ENCODE peak calls at places on chromosomes 13 and 19, in four cellular contexts. Q is activated T-helper 17 cell treated with anti-CD3 and anti-CD28 coated beads, Interleukin-2, amount 50 U/mL, for 72 hours; X is gastrocnemius medialis; M is activated T-cell treated with anti-CD3 and anti-CD28 coated beads, Interleukin-2, amount 50 U/mL, for 72 hours. S is an unnamed sample.

GRCh38 chr13:33787051-33787591 is 30.8 kb upstream of the RFC3 start:
- ATAC-seq in Q (peak), X (no peak), M (peak), S (no peak)

GRCh38 chr19:3115411-3115810 is 20.4 kb upstream of the GNA15 start:
- ATAC-seq in Q (no peak), X (no peak), M (no peak), S (no peak)

GRCh38 chr13:91739751-91740150 is 341.3 kb downstream of the GPC5 start:
- ATAC-seq in Q (no peak), X (no peak), M (no peak), S (no peak)

GRCh38 chr19:41796362-41796761 is at the start of gene CEACAM3:
- ATAC-seq in Q (no peak), X (no peak), M (no peak), S (no peak)

GRCh38 chr13:43094901-43095300 is 71.5 kb downstream of the DNAJC15 start:
- ATAC-seq in Q (peak), X (no peak), M (peak), S (no peak)

GRCh38 chr19:55319786-55320185 is 5.4 kb downstream of the TMEM150B start:
- ATAC-seq in Q (no peak), X (no peak), M (no peak), S (no peak)

GRCh38 chr13:59747529-59747928 is 416.2 kb downstream of the DIAPH3 start:
- ATAC-seq in Q (peak), X (no peak), M (no peak), S (no peak)

GRCh38 chr19:3932931-3933810 is at the start of gene NMRK2:
- ATAC-seq in Q (no peak), X (peak), M (peak), S (peak)

GRCh38 chr19:5099822-5100221 is 130.9 kb downstream of the KDM4B start:
- ATAC-seq in Q (no peak), X (no peak), M (no peak), S (no peak)

GRCh38 chr19:16369664-16370576 is 45.3 kb downstream of the KLF2 start:
- ATAC-seq in Q (no peak), X (no peak), M (no peak), S (no peak)

GRCh38 chr13:23651887-23652286 is 81.7 kb downstream of the TNFRSF19 start:
- ATAC-seq in Q (no peak), X (no peak), M (no peak), S (no peak)

GRCh38 chr13:42279080-42279479 is 7.1 kb downstream of the AKAP11 start:
- ATAC-seq in Q (peak), X (no peak), M (peak), S (no peak)

GRCh38 chr13:97768134-97768533 is 185.3 kb upstream of the IPO5 start:
- ATAC-seq in Q (no peak), X (no peak), M (no peak), S (no peak)

GRCh38 chr19:50203281-50204080 is at the start of gene MYH14:
- ATAC-seq in Q (no peak), X (peak), M (peak), S (peak)

GRCh38 chr13:114120486-114121430 is 11.7 kb downstream of the RASA3 start:
- ATAC-seq in Q (no peak), X (no peak), M (no peak), S (no peak)

GRCh38 chr13:95510950-95511349 is 41.6 kb upstream of the CLDN10 start:
- ATAC-seq in Q (no peak), X (no peak), M (no peak), S (no peak)

GRCh38 chr13:110254151-110254679 is 52.7 kb downstream of the COL4A1 start:
- ATAC-seq in Q (no peak), X (no peak), M (no peak), S (peak)

GRCh38 chr19:15433519-15434069 is 14.8 kb upstream of the AKAP8L start:
- ATAC-seq in Q (no peak), X (no peak), M (no peak), S (no peak)

GRCh38 chr13:21079761-21080730 is 18.7 kb upstream of the LATS2 start:
- ATAC-seq in Q (no peak), X (peak), M (no peak), S (peak)

GRCh38 chr19:16001481-16002312 is 52.9 kb downstream of the OR10H4 start:
- ATAC-seq in Q (peak), X (no peak), M (peak), S (peak)

GRCh38 chr13:35157143-35157755 is 215.2 kb downstream of the NBEA start:
- ATAC-seq in Q (peak), X (no peak), M (no peak), S (peak)

GRCh38 chr13:114334305-114335053 is 20.2 kb downstream of the CHAMP1 start:
- ATAC-seq in Q (no peak), X (no peak), M (no peak), S (no peak)

GRCh38 chr13:51733656-51734334 is 70.2 kb downstream of the DHRS12 start:
- ATAC-seq in Q (no peak), X (no peak), M (no peak), S (peak)

GRCh38 chr13:97539651-97540230 is 105.8 kb downstream of the RAP2A start:
- ATAC-seq in Q (peak), X (no peak), M (peak), S (no peak)

GRCh38 chr13:53545340-53545941 is 516.8 kb downstream of the OLFM4 start:
- ATAC-seq in Q (no peak), X (no peak), M (no peak), S (no peak)

GRCh38 chr13:105702441-105702840 is 833.0 kb downstream of the EFNB2 start:
- ATAC-seq in Q (no peak), X (no peak), M (no peak), S (no peak)

GRCh38 chr13:38872693-38873092 is 117.9 kb downstream of the STOML3 start:
- ATAC-seq in Q (peak), X (peak), M (no peak), S (no peak)

GRCh38 chr13:43797154-43797553 is 10.4 kb upstream of the ENOX1 start:
- ATAC-seq in Q (peak), X (no peak), M (peak), S (no peak)

GRCh38 chr19:53957448-53958167 is 5.1 kb upstream of the CACNG8 start:
- ATAC-seq in Q (no peak), X (no peak), M (no peak), S (no peak)

GRCh38 chr19:14764401-14764800 is 14.0 kb downstream of the ADGRE2 start:
- ATAC-seq in Q (no peak), X (no peak), M (no peak), S (no peak)

GRCh38 chr19:1265611-1266115 is 3.5 kb upstream of the CIRBP start:
- ATAC-seq in Q (peak), X (no peak), M (no peak), S (peak)

GRCh38 chr19:54422136-54422535 is 6.9 kb downstream of the TTYH1 start:
- ATAC-seq in Q (no peak), X (no peak), M (no peak), S (no peak)

GRCh38 chr13:34654682-34655081 is 287.4 kb upstream of the NBEA start:
- ATAC-seq in Q (no peak), X (no peak), M (no peak), S (peak)

GRCh38 chr13:51118809-51119431 is 7.8 kb upstream of the C13orf42 start:
- ATAC-seq in Q (no peak), X (no peak), M (no peak), S (no peak)

S was measured in gastroesophageal sphincter.